ENCODE peak calls at places on chromosomes 5 and 9, in five cellular contexts. A is fibroblast of pulmonary artery; W is GM10248; B is nucleus accumbens; F is activated CD4-positive, alpha-beta T cell treated with anti-CD3 and anti-CD28 coated beads, Interleukin-2, amount 10 ng/mL, durations not matched to agents 7 days and 5 days. G is an unnamed sample.

GRCh38 chr5:9401786-9402472 is 143.9 kb downstream of the SEMA5A start:
- DNase-seq in A (peak; percentile 69), W (no peak), B (no peak), F (no peak), G (no peak)

GRCh38 chr5:79133121-79133656 is 21.6 kb downstream of the BHMT start:
- DNase-seq in A (peak; percentile 77), W (peak; percentile 31), B (no peak), F (no peak), G (no peak)

GRCh38 chr5:38866362-38867070 is 20.7 kb downstream of the OSMR start:
- DNase-seq in A (no peak), W (no peak), B (no peak), F (no peak), G (no peak)

GRCh38 chr9:83625120-83625710 is 2.3 kb downstream of the IDNK start:
- DNase-seq in A (no peak), W (no peak), B (no peak), F (no peak), G (no peak)

GRCh38 chr5:124907098-124907644 is 160.7 kb upstream of the ZNF608 start:
- DNase-seq in A (no peak), W (no peak), B (no peak), F (no peak), G (no peak)

GRCh38 chr5:42591026-42591425 is 165.6 kb upstream of the CCDC152 start:
- DNase-seq in A (peak; percentile 39), W (no peak), B (no peak), F (no peak), G (no peak)

GRCh38 chr9:37953775-37954437 is 50.0 kb upstream of the SLC25A51 start:
- DNase-seq in A (peak; percentile 98), W (peak; percentile 75), B (no peak), F (no peak), G (peak; percentile 80)

GRCh38 chr9:76989501-76989900 is 30.0 kb upstream of the FOXB2 start:
- DNase-seq in A (no peak), W (no peak), B (no peak), F (no peak), G (no peak)

GRCh38 chr9:1959347-1959746 is 55.8 kb upstream of the SMARCA2 start:
- DNase-seq in A (no peak), W (no peak), B (no peak), F (no peak), G (no peak)

GRCh38 chr5:65830856-65831255 is 95.5 kb upstream of the ERBIN start:
- DNase-seq in A (no peak), W (no peak), B (peak; percentile 12), F (no peak), G (no peak)

GRCh38 chr5:108747111-108748009 is at the start of gene FER:
- DNase-seq in A (peak; percentile 92), W (peak; percentile 58), B (no peak), F (peak; percentile 45), G (no peak)

GRCh38 chr5:179774442-179774841 is 19.3 kb upstream of the LTC4S start:
- DNase-seq in A (no peak), W (no peak), B (no peak), F (no peak), G (no peak)